ENCODE peak calls at places on chromosome 4, in five cellular contexts. One of them, this sample, is unnamed.

GRCh38 chr4:2796261-2797187 is 3.6 kb downstream of the SH3BP2 start:
- DNase-seq in stomach: peak; percentile 85
- DNase-seq in transverse colon: peak; percentile 84
- DNase-seq in SK-N-SH: peak; percentile 29
- DNase-seq in upper lobe of left lung: peak; percentile 69
- DNase-seq in this sample: peak; percentile 70

GRCh38 chr4:107094332-107094731 is 58.2 kb upstream of the DKK2 start:
- DNase-seq in stomach: no peak
- DNase-seq in transverse colon: no peak
- DNase-seq in SK-N-SH: no peak
- DNase-seq in upper lobe of left lung: no peak
- DNase-seq in this sample: no peak

GRCh38 chr4:101774807-101775206 is 15.7 kb upstream of the BANK1 start:
- DNase-seq in stomach: no peak
- DNase-seq in transverse colon: no peak
- DNase-seq in SK-N-SH: no peak
- DNase-seq in upper lobe of left lung: no peak
- DNase-seq in this sample: no peak

GRCh38 chr4:168183717-168184571 is 91.6 kb downstream of the ANXA10 start:
- DNase-seq in stomach: no peak
- DNase-seq in transverse colon: no peak
- DNase-seq in SK-N-SH: peak; percentile 49
- DNase-seq in upper lobe of left lung: no peak
- DNase-seq in this sample: no peak

GRCh38 chr4:154507170-154507569 is 15.6 kb upstream of the DCHS2 start:
- DNase-seq in stomach: no peak
- DNase-seq in transverse colon: no peak
- DNase-seq in SK-N-SH: no peak
- DNase-seq in upper lobe of left lung: no peak
- DNase-seq in this sample: no peak

GRCh38 chr4:20813698-20814097 is 113.4 kb downstream of the PACRGL start:
- DNase-seq in stomach: no peak
- DNase-seq in transverse colon: no peak
- DNase-seq in SK-N-SH: no peak
- DNase-seq in upper lobe of left lung: no peak
- DNase-seq in this sample: peak; percentile 77

GRCh38 chr4:147984065-147984777 is 252.3 kb downstream of the ARHGAP10 start:
- DNase-seq in stomach: no peak
- DNase-seq in transverse colon: peak; percentile 17
- DNase-seq in SK-N-SH: peak; percentile 55
- DNase-seq in upper lobe of left lung: no peak
- DNase-seq in this sample: no peak

GRCh38 chr4:57303012-57303751 is 193.0 kb upstream of the IGFBP7 start:
- DNase-seq in stomach: no peak
- DNase-seq in transverse colon: no peak
- DNase-seq in SK-N-SH: no peak
- DNase-seq in upper lobe of left lung: no peak
- DNase-seq in this sample: no peak

GRCh38 chr4:1035510-1035909 is 24.1 kb downstream of the FGFRL1 start:
- DNase-seq in stomach: peak; percentile 78
- DNase-seq in transverse colon: peak; percentile 38
- DNase-seq in SK-N-SH: no peak
- DNase-seq in upper lobe of left lung: peak; percentile 84
- DNase-seq in this sample: no peak

GRCh38 chr4:77773101-77773500 is 46.1 kb downstream of the CNOT6L start:
- DNase-seq in stomach: no peak
- DNase-seq in transverse colon: no peak
- DNase-seq in SK-N-SH: no peak
- DNase-seq in upper lobe of left lung: no peak
- DNase-seq in this sample: no peak

GRCh38 chr4:53702334-53703266 is 111.3 kb upstream of the LNX1 start:
- DNase-seq in stomach: peak; percentile 70
- DNase-seq in transverse colon: peak; percentile 82
- DNase-seq in SK-N-SH: peak; percentile 84
- DNase-seq in upper lobe of left lung: peak; percentile 88
- DNase-seq in this sample: peak; percentile 89

GRCh38 chr4:88792821-88793220 is 95.2 kb upstream of the NAP1L5 start:
- DNase-seq in stomach: no peak
- DNase-seq in transverse colon: no peak
- DNase-seq in SK-N-SH: no peak
- DNase-seq in upper lobe of left lung: no peak
- DNase-seq in this sample: no peak

GRCh38 chr4:168856312-168856711 is 153.7 kb downstream of the CBR4 start:
- DNase-seq in stomach: no peak
- DNase-seq in transverse colon: no peak
- DNase-seq in SK-N-SH: no peak
- DNase-seq in upper lobe of left lung: no peak
- DNase-seq in this sample: no peak

GRCh38 chr4:6939761-6940743 is 30.4 kb downstream of the TBC1D14 start:
- DNase-seq in stomach: no peak
- DNase-seq in transverse colon: no peak
- DNase-seq in SK-N-SH: no peak
- DNase-seq in upper lobe of left lung: no peak
- DNase-seq in this sample: no peak

GRCh38 chr4:125572601-125573000 is 257.8 kb downstream of the FAT4 start:
- DNase-seq in stomach: no peak
- DNase-seq in transverse colon: no peak
- DNase-seq in SK-N-SH: no peak
- DNase-seq in upper lobe of left lung: no peak
- DNase-seq in this sample: no peak

DNA sequence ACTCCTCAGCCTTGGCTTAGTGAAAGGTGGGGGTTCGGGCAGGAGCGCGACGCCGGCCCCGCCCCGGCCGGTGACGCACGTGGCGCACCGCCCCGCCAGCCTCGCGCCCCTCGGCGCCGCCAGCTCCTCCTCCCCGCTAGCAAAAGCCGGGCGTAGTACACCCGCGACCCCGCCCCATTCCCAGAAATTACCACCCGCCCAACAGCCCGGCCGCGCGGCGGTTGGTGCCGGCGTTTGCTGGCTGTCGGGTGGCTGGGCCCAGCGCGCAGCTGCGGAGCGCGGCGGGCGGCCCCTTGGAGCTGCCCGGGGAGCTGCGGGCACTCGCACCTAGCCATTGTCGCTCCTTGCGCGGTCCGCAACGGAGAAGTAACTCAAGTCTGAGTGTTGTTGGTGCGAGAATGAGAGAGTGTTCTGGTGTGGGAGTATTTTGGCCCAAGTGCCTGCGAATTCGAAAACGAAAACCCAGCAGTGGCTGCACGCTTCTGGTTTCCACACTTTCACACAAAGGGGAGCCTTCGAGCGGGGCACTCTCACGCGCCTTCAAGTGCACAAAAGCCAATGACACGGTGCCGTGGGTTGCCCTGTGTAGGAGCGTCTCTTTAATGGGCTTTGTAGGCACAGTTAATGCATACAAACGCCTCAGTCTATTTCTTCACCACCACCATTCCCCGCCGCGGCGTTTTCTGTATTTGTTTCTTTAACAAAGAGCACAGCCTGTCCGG is 1.0 kb upstream of the ELF2 start:
- DNase-seq in stomach: peak; percentile 96
- DNase-seq in transverse colon: peak; percentile 96
- DNase-seq in SK-N-SH: peak; percentile 96
- DNase-seq in upper lobe of left lung: peak; percentile 98
- DNase-seq in this sample: peak; percentile 98
- TF ChIP-seq EP300 in stomach: no peak
- TF ChIP-seq EP300 in transverse colon: peak; percentile 29
- TF ChIP-seq EP300 in SK-N-SH: peak; percentile 26
- TF ChIP-seq EP300 in upper lobe of left lung: peak; percentile 70
- TF ChIP-seq EP300 in this sample: no peak

GRCh38 chr4:126794363-126794762 is 838.4 kb upstream of the INTU start:
- DNase-seq in stomach: no peak
- DNase-seq in transverse colon: no peak
- DNase-seq in SK-N-SH: no peak
- DNase-seq in upper lobe of left lung: no peak
- DNase-seq in this sample: no peak
- TF ChIP-seq POLR2AphosphoS5 in stomach: no peak
- TF ChIP-seq POLR2AphosphoS5 in transverse colon: no peak
- TF ChIP-seq POLR2AphosphoS5 in SK-N-SH: no peak
- TF ChIP-seq POLR2AphosphoS5 in upper lobe of left lung: no peak
- TF ChIP-seq POLR2AphosphoS5 in this sample: no peak

DNA sequence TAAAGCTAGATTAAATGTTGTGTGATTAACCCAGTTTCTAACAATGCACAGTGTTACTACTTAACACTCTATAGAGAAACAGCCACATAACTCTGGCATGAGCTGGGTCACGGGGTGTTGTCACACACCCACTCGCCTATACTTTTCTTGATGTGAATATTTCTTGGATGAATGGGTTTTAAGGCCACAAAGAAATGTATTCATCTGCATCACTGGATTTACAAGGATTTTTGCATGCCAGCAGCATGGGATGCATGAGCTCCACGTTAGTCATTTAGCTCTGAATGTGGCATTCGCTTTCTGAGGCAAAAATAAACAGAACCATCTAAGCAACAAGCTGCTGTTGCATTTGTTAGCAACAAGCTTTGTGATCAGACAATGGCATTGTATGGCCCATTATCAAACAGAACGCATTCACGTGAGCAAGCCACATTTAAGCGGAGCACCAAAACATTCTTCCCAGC is 89.7 kb downstream of the LRP2BP start:
- DNase-seq in stomach: no peak
- DNase-seq in transverse colon: no peak
- DNase-seq in SK-N-SH: no peak
- DNase-seq in upper lobe of left lung: no peak
- DNase-seq in this sample: no peak
- TF ChIP-seq EP300 in stomach: no peak
- TF ChIP-seq EP300 in transverse colon: no peak
- TF ChIP-seq EP300 in SK-N-SH: peak; percentile 42
- TF ChIP-seq EP300 in upper lobe of left lung: no peak
- TF ChIP-seq EP300 in this sample: no peak

GRCh38 chr4:114599231-114600065 is 841 bp downstream of the UGT8 start:
- DNase-seq in stomach: peak; percentile 43
- DNase-seq in transverse colon: peak; percentile 71
- DNase-seq in SK-N-SH: peak; percentile 10
- DNase-seq in upper lobe of left lung: peak; percentile 80
- DNase-seq in this sample: no peak

GRCh38 chr4:114597410-114598115 is 1.0 kb upstream of the UGT8 start:
- DNase-seq in stomach: peak; percentile 47
- DNase-seq in transverse colon: peak; percentile 15
- DNase-seq in SK-N-SH: no peak
- DNase-seq in upper lobe of left lung: no peak
- DNase-seq in this sample: no peak

GRCh38 chr4:114600066-114600552 is 1.5 kb downstream of the UGT8 start:
- DNase-seq in stomach: no peak
- DNase-seq in transverse colon: no peak
- DNase-seq in SK-N-SH: no peak
- DNase-seq in upper lobe of left lung: no peak
- DNase-seq in this sample: no peak

GRCh38 chr4:114600672-114601071 is 2.1 kb downstream of the UGT8 start:
- DNase-seq in stomach: no peak
- DNase-seq in transverse colon: no peak
- DNase-seq in SK-N-SH: no peak
- DNase-seq in upper lobe of left lung: no peak
- DNase-seq in this sample: no peak

GRCh38 chr4:114598191-114599121 is at the start of gene UGT8:
- DNase-seq in stomach: peak; percentile 86
- DNase-seq in transverse colon: peak; percentile 90
- DNase-seq in SK-N-SH: peak; percentile 77
- DNase-seq in upper lobe of left lung: peak; percentile 88
- DNase-seq in this sample: no peak
- TF ChIP-seq POLR2AphosphoS5 in stomach: peak; percentile 50
- TF ChIP-seq POLR2AphosphoS5 in transverse colon: peak; percentile 67
- TF ChIP-seq POLR2AphosphoS5 in SK-N-SH: no peak
- TF ChIP-seq POLR2AphosphoS5 in upper lobe of left lung: no peak
- TF ChIP-seq POLR2AphosphoS5 in this sample: no peak

GRCh38 chr4:39178706-39179105 is 3.6 kb upstream of the WDR19 start:
- DNase-seq in stomach: no peak
- DNase-seq in transverse colon: no peak
- DNase-seq in SK-N-SH: no peak
- DNase-seq in upper lobe of left lung: no peak
- DNase-seq in this sample: no peak

GRCh38 chr4:39179681-39180080 is 2.6 kb upstream of the WDR19 start:
- DNase-seq in stomach: no peak
- DNase-seq in transverse colon: no peak
- DNase-seq in SK-N-SH: no peak
- DNase-seq in upper lobe of left lung: no peak
- DNase-seq in this sample: no peak

GRCh38 chr4:39181520-39181904 is 817 bp upstream of the WDR19 start:
- DNase-seq in stomach: no peak
- DNase-seq in transverse colon: no peak
- DNase-seq in SK-N-SH: no peak
- DNase-seq in upper lobe of left lung: no peak
- DNase-seq in this sample: no peak

GRCh38 chr4:39181905-39182638 is at the start of gene WDR19:
- DNase-seq in stomach: peak; percentile 99
- DNase-seq in transverse colon: peak; percentile 99
- DNase-seq in SK-N-SH: peak; percentile 95
- DNase-seq in upper lobe of left lung: peak; percentile 98
- DNase-seq in this sample: peak; percentile 99
- TF ChIP-seq EP300 in stomach: no peak
- TF ChIP-seq EP300 in transverse colon: no peak
- TF ChIP-seq EP300 in SK-N-SH: no peak
- TF ChIP-seq EP300 in upper lobe of left lung: no peak
- TF ChIP-seq EP300 in this sample: peak; percentile 47

GRCh38 chr4:189785257-189785656 is 155.4 kb upstream of the FRG1 start:
- DNase-seq in stomach: no peak
- DNase-seq in transverse colon: no peak
- DNase-seq in SK-N-SH: no peak
- DNase-seq in upper lobe of left lung: no peak
- DNase-seq in this sample: no peak
- TF ChIP-seq POLR2AphosphoS5 in stomach: no peak
- TF ChIP-seq POLR2AphosphoS5 in transverse colon: no peak
- TF ChIP-seq POLR2AphosphoS5 in SK-N-SH: no peak
- TF ChIP-seq POLR2AphosphoS5 in upper lobe of left lung: no peak
- TF ChIP-seq POLR2AphosphoS5 in this sample: no peak

DNA sequence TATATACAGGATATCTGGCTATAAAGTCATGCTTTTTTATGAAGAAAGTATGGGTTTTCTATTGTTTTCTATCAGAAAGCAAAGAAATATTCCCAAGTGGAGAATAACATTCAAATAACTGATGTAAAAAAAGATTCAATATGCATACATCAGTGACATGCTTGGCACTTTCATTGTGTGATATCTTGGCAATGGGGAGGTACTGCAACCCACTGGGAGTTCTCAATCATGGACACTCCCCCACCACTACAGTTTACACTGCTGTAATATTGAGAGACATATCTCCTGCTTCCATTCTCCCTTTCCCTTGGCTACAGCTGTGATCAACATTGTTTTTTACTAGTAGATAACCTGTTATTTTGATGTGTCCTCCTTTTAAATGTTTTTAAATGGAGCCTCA is 257.8 kb downstream of the CAMK2D start:
- DNase-seq in stomach: no peak
- DNase-seq in transverse colon: no peak
- DNase-seq in SK-N-SH: no peak
- DNase-seq in upper lobe of left lung: no peak
- DNase-seq in this sample: no peak
- TF ChIP-seq EP300 in stomach: no peak
- TF ChIP-seq EP300 in transverse colon: no peak
- TF ChIP-seq EP300 in SK-N-SH: no peak
- TF ChIP-seq EP300 in upper lobe of left lung: no peak
- TF ChIP-seq EP300 in this sample: no peak

This sample was measured in sigmoid colon.